ENCODE peak calls at places on chromosomes 7 and 10, in six cellular contexts. K, S, D, T, G and B are unnamed samples.
A peak's percentile ranks its signal among the peaks of the same experiment; 100 is the strongest.

GRCh38 chr7:158782638-158783490 is 46.4 kb downstream of the ESYT2 start:
- DNase-seq in G (peak; percentile 51), S (no peak), K (no peak), D (no peak), T (peak; percentile 16), B (no peak)

GRCh38 chr10:27783660-27784059 is 38.0 kb upstream of the MKX start:
- DNase-seq in G (peak; percentile 79), T (peak; percentile 10), D (no peak), S (peak; percentile 81), K (no peak), B (peak; percentile 11)

GRCh38 chr10:51014680-51015425 is 59.4 kb upstream of the PRKG1 start:
- DNase-seq in K (no peak), G (no peak), T (no peak), D (no peak), S (no peak), B (no peak)

GRCh38 chr7:98567979-98568378 is 49.1 kb upstream of the NPTX2 start:
- DNase-seq in D (no peak), G (no peak), K (no peak), T (no peak), S (no peak), B (no peak)

GRCh38 chr7:69839782-69840181 is 241.5 kb downstream of the AUTS2 start:
- DNase-seq in K (no peak), T (no peak), S (no peak), G (no peak), D (no peak), B (no peak)

GRCh38 chr10:101219137-101219945 is 9.9 kb downstream of the LBX1 start:
- DNase-seq in S (no peak), G (no peak), T (no peak), D (no peak), K (no peak), B (no peak)

GRCh38 chr10:97182327-97182990 is 3.3 kb downstream of the SLIT1 start:
- DNase-seq in S (no peak), G (no peak), K (peak; percentile 42), D (no peak), T (no peak), B (no peak)

GRCh38 chr10:132906836-132907235 is 35.5 kb downstream of the CFAP46 start:
- DNase-seq in K (peak; percentile 26), G (no peak), S (no peak), T (no peak), D (no peak), B (no peak)

GRCh38 chr7:156962897-156963296 is 13.4 kb downstream of the NOM1 start:
- DNase-seq in S (no peak), K (no peak), T (no peak), G (no peak), D (no peak), B (no peak)

GRCh38 chr7:105065104-105065503 is 51.1 kb downstream of the KMT2E start:
- DNase-seq in G (no peak), T (no peak), K (no peak), D (no peak), S (no peak), B (no peak)

GRCh38 chr7:93115796-93116195 is 2.0 kb downstream of the SAMD9 start:
- DNase-seq in T (peak; percentile 68), K (no peak), G (no peak), S (peak; percentile 32), D (no peak), B (peak; percentile 16)

GRCh38 chr10:5461201-5461585 is 38.2 kb downstream of the CALML5 start:
- DNase-seq in D (no peak), G (no peak), K (no peak), S (no peak), T (no peak), B (no peak)

GRCh38 chr7:47071866-47072265 is 510.0 kb downstream of the TNS3 start:
- DNase-seq in T (no peak), K (no peak), S (no peak), D (no peak), G (no peak), B (no peak)

GRCh38 chr10:48525113-48525512 is 79.8 kb downstream of the ARHGAP22 start:
- DNase-seq in K (no peak), T (no peak), S (no peak), D (no peak), G (no peak), B (no peak)

GRCh38 chr10:115857856-115858255 is 415.1 kb downstream of the GFRA1 start:
- DNase-seq in G (no peak), T (peak; percentile 15), K (no peak), D (no peak), S (no peak), B (no peak)

GRCh38 chr7:95238252-95238938 is 85.9 kb downstream of the PON1 start:
- DNase-seq in D (no peak), S (no peak), G (no peak), K (no peak), T (no peak), B (no peak)

GRCh38 chr10:52256832-52257691 is 57.0 kb upstream of the DKK1 start:
- DNase-seq in S (no peak), T (no peak), K (no peak), D (no peak), G (no peak), B (no peak)

GRCh38 chr10:121244791-121245190 is 353.5 kb downstream of the FGFR2 start:
- DNase-seq in K (no peak), D (no peak), T (no peak), G (no peak), S (no peak), B (no peak)

GRCh38 chr10:77471069-77471536 is 166.5 kb downstream of the KCNMA1 start:
- DNase-seq in T (no peak), S (no peak), K (no peak), D (no peak), G (no peak), B (no peak)

GRCh38 chr10:94678475-94678874 is 5.1 kb upstream of the CYP2C18 start:
- DNase-seq in K (no peak), D (no peak), G (no peak), T (no peak), S (no peak), B (no peak)

GRCh38 chr7:25012254-25012653 is 32.3 kb upstream of the OSBPL3 start:
- DNase-seq in D (no peak), G (no peak), S (no peak), K (no peak), T (no peak), B (no peak)

GRCh38 chr10:28679941-28680752 is 2.8 kb downstream of the BAMBI start:
- DNase-seq in D (no peak), T (no peak), G (no peak), K (no peak), S (no peak), B (no peak)

GRCh38 chr10:35661236-35661635 is 19.1 kb upstream of the FZD8 start:
- DNase-seq in D (no peak), S (no peak), K (no peak), G (no peak), T (no peak), B (no peak)

GRCh38 chr10:84842593-84842992 is 514.2 kb downstream of the CCSER2 start:
- DNase-seq in D (no peak), S (no peak), T (no peak), G (no peak), K (no peak), B (no peak)

GRCh38 chr7:121178869-121179497 is 149.8 kb upstream of the WNT16 start:
- DNase-seq in S (no peak), G (no peak), K (no peak), T (no peak), D (no peak), B (no peak)
- TF ChIP-seq CTCF in S (no peak), G (no peak), K (no peak), T (no peak), D (no peak), B (no peak)

GRCh38 chr7:26284995-26285632 is 6.5 kb upstream of the SNX10 start:
- DNase-seq in G (peak; percentile 36), D (no peak), K (no peak), S (peak; percentile 61), T (no peak), B (no peak)
- TF ChIP-seq CTCF in G (peak; percentile 38), D (no peak), K (no peak), S (peak; percentile 61), T (peak; percentile 11), B (peak; percentile 7)

DNA sequence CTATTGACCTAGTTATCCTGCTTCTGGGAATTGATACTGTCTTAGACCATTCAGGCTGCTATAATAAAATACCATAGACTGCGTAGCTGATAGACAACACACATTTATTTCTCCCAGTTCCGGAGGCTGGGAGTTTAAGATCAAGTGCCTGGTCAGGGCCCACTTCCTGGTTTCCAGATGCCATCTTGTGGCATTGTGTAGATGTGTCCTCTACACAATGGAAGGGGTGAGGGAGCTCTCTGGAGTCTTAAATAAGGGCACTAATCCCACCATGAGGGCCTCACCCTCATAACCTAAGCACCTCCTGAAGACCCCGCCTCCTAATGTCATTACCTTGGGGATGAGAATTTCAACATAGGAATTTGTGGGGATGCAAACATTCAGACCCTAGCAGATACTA is 62.4 kb downstream of the SLC35B4 start:
- DNase-seq in K (no peak), G (peak; percentile 45), D (no peak), T (no peak), S (peak; percentile 10), B (no peak)
- TF ChIP-seq CTCF in K (no peak), G (peak; percentile 42), D (no peak), T (no peak), S (peak; percentile 38), B (peak; percentile 7)

GRCh38 chr10:104296687-104297436 is 27.9 kb downstream of the GSTO2 start:
- DNase-seq in D (no peak), T (no peak), K (no peak), S (no peak), G (no peak), B (no peak)

GRCh38 chr10:104299031-104299904 is 30.3 kb downstream of the GSTO2 start:
- DNase-seq in K (no peak), G (no peak), D (no peak), S (no peak), T (peak; percentile 36), B (no peak)

GRCh38 chr10:104300736-104301292 is 31.8 kb downstream of the GSTO2 start:
- DNase-seq in K (peak; percentile 86), T (peak; percentile 94), S (no peak), D (no peak), G (no peak), B (peak; percentile 84)

GRCh38 chr10:104300002-104300735 is 31.2 kb downstream of the GSTO2 start:
- DNase-seq in D (no peak), G (no peak), S (no peak), T (peak; percentile 95), K (no peak), B (peak; percentile 77)

DNA sequence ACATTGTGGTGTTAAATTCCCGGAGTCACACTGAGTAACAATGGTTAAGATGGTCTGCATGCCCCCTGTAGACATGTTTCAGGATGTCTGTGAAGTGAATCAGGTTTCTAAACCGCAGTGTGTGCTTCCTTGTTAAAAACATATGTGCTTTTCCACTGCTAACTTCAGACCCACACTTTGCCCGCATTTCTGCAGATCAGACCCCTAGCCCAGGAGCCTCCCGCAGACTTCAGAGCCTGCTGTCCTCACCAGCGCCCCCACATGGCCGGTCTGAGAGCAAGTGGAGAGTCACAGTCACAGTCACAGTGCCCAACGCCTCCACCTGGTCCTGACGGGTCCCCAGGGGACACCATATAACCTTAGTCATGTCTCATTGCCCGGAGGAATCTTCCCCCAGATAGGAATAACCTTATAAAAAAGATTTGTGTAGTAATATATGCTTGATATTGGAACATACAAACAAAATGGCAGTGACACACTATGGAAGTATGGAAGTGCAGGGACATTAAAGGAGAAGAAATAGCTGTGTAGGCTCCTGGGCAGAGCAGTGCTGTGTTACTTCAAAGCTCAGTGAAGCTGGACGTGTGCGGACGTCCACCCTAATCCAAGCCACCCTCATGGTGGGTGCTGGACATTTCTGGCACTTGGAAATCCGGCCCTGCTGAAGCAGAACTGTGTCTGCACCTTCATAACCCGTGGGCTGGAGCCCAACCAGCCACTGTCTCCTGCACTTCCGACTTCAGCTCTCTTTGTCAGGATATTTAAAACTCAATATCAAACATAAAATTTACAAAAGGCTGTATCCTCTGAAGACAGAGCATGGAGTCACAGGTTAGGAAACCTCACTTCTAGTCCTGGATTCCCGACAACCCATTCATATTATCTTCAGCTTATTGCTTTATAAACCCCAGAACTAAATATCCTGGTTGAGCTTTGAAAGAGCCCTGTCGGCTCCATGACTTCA is 29.0 kb downstream of the GSTO2 start:
- DNase-seq in S (no peak), T (peak; percentile 46), D (peak; percentile 26), G (peak; percentile 89), K (no peak), B (no peak)
- TF ChIP-seq CTCF in S (peak; percentile 90), T (peak; percentile 73), D (peak; percentile 56), G (peak; percentile 95), K (no peak), B (peak; percentile 48)